ENCODE peak calls at places on chromosomes 3 and 15, in seven cellular contexts. D is heart right ventricle, Q is nucleus accumbens, I is astrocyte of the cerebellum, K is epithelial cell of esophagus, L is NCI-H1694, E is RWPE1. C is an unnamed sample.
A peak's percentile ranks its signal among the peaks of the same experiment; 100 is the strongest.

GRCh38 chr3:27483117-27484001 is 825 bp downstream of the SLC4A7 start:
- DNase-seq in D (peak; percentile 37), Q (peak; percentile 30), I (no peak), K (peak; percentile 72), L (no peak), E (peak; percentile 23), C (no peak)

GRCh38 chr3:29140706-29141105 is 140.2 kb upstream of the RBMS3 start:
- DNase-seq in D (no peak), Q (no peak), I (no peak), K (no peak), L (no peak), E (no peak), C (no peak)

GRCh38 chr3:149990423-149990953 is 19.8 kb upstream of the PFN2 start:
- DNase-seq in D (no peak), Q (no peak), I (no peak), K (no peak), L (no peak), E (no peak), C (no peak)

GRCh38 chr3:55481918-55482495 is 5.1 kb downstream of the WNT5A start:
- DNase-seq in D (no peak), Q (no peak), I (no peak), K (no peak), L (no peak), E (no peak), C (no peak)

GRCh38 chr3:193971268-193971751 is 164.6 kb upstream of the HES1 start:
- DNase-seq in D (no peak), Q (no peak), I (no peak), K (peak; percentile 68), L (no peak), E (peak; percentile 42), C (no peak)

GRCh38 chr15:38996111-38996541 is 431.5 kb upstream of the RASGRP1 start:
- DNase-seq in D (no peak), Q (no peak), I (peak; percentile 79), K (peak; percentile 66), L (no peak), E (peak; percentile 55), C (no peak)

GRCh38 chr3:112086018-112086854 is at the start of gene C3orf52:
- DNase-seq in D (peak; percentile 85), Q (peak; percentile 1), I (peak; percentile 41), K (peak; percentile 91), L (no peak), E (peak; percentile 90), C (no peak)

GRCh38 chr3:13559751-13560540 is 11.0 kb downstream of the FBLN2 start:
- DNase-seq in D (peak; percentile 50), Q (no peak), I (no peak), K (peak; percentile 24), L (no peak), E (peak; percentile 5), C (no peak)

GRCh38 chr15:67880651-67881182 is 40.9 kb upstream of the RNU6-1 start:
- DNase-seq in D (peak; percentile 27), Q (no peak), I (peak; percentile 19), K (peak; percentile 73), L (no peak), E (peak; percentile 36), C (peak; percentile 37)

GRCh38 chr3:125128861-125129501 is 73.2 kb upstream of the HEG1 start:
- DNase-seq in D (no peak), Q (no peak), I (peak; percentile 91), K (no peak), L (no peak), E (no peak), C (no peak)

GRCh38 chr3:150355581-150355980 is 52.5 kb upstream of the TSC22D2 start:
- DNase-seq in D (no peak), Q (no peak), I (no peak), K (no peak), L (no peak), E (no peak), C (no peak)

GRCh38 chr3:52245322-52246263 is at the start of gene PPM1M:
- DNase-seq in D (peak; percentile 49), Q (no peak), I (no peak), K (peak; percentile 55), L (no peak), E (peak; percentile 39), C (no peak)

GRCh38 chr3:150871192-150871591 is 34.0 kb downstream of the MINDY4B start:
- DNase-seq in D (no peak), Q (no peak), I (no peak), K (peak; percentile 98), L (no peak), E (peak; percentile 81), C (no peak)

GRCh38 chr15:101043911-101044624 is 124.9 kb downstream of the LRRK1 start:
- DNase-seq in D (peak; percentile 1), Q (no peak), I (no peak), K (no peak), L (no peak), E (no peak), C (no peak)

GRCh38 chr3:20726786-20727185 is 540.8 kb upstream of the SGO1 start:
- DNase-seq in D (no peak), Q (no peak), I (no peak), K (no peak), L (no peak), E (no peak), C (no peak)

GRCh38 chr3:123347691-123348264 is 101.1 kb downstream of the ADCY5 start:
- DNase-seq in D (no peak), Q (no peak), I (no peak), K (no peak), L (no peak), E (no peak), C (no peak)

GRCh38 chr3:14280326-14280725 is 101.7 kb downstream of the LSM3 start:
- DNase-seq in D (no peak), Q (no peak), I (no peak), K (peak; percentile 84), L (no peak), E (no peak), C (no peak)

GRCh38 chr15:66403323-66403722 is 16.6 kb downstream of the MAP2K1 start:
- DNase-seq in D (no peak), Q (no peak), I (no peak), K (no peak), L (no peak), E (no peak), C (no peak)

GRCh38 chr15:85482896-85483295 is 102.5 kb downstream of the AKAP13 start:
- DNase-seq in D (no peak), Q (no peak), I (peak; percentile 69), K (peak; percentile 65), L (no peak), E (no peak), C (peak; percentile 22)

GRCh38 chr15:63791236-63791635 is 42.5 kb downstream of the HERC1 start:
- DNase-seq in D (no peak), Q (no peak), I (no peak), K (peak; percentile 46), L (no peak), E (no peak), C (no peak)

C was measured in SIG-M5.